ENCODE peak calls at places on chromosomes 2 and 18, in seven cellular contexts. H is choroid plexus epithelial cell; Z is GM12865; A is CD8-positive, alpha-beta T cell; O is kidney; R is heart left ventricle; E is brain microvascular endothelial cell. P is an unnamed sample.

GRCh38 chr18:73118121-73118816 is 250.5 kb upstream of the NETO1 start:
- DNase-seq in H (peak), Z (no peak), A (no peak), O (no peak), R (no peak), E (no peak), P (peak)

GRCh38 chr18:23626451-23627279 is 36.0 kb downstream of the ANKRD29 start:
- DNase-seq in H (peak), Z (no peak), A (no peak), O (no peak), R (no peak), E (peak), P (no peak)

GRCh38 chr2:121335294-121336290 is 50.6 kb upstream of the TFCP2L1 start:
- DNase-seq in H (peak), Z (no peak), A (no peak), O (no peak), R (no peak), E (no peak), P (no peak)

GRCh38 chr18:78692105-78692504 is 287.5 kb upstream of the SALL3 start:
- DNase-seq in H (no peak), Z (no peak), A (no peak), O (no peak), R (no peak), E (no peak), P (no peak)

GRCh38 chr2:197306691-197307030 is 3.9 kb downstream of the ANKRD44 start:
- DNase-seq in H (no peak), Z (peak), A (no peak), O (no peak), R (peak), E (no peak), P (no peak)

GRCh38 chr2:172995323-172996244 is 80.1 kb upstream of the MAP3K20 start:
- DNase-seq in H (peak), Z (no peak), A (no peak), O (peak), R (peak), E (peak), P (peak)

GRCh38 chr2:21754164-21754788 is 630.5 kb downstream of the TDRD15 start:
- DNase-seq in H (peak), Z (peak), A (no peak), O (no peak), R (peak), E (no peak), P (no peak)

GRCh38 chr2:227473019-227473461 is 1.1 kb downstream of the AGFG1 start:
- DNase-seq in H (peak), Z (no peak), A (no peak), O (no peak), R (no peak), E (no peak), P (no peak)

GRCh38 chr2:201261471-201261870 is 1.1 kb downstream of the CASP8 start:
- DNase-seq in H (no peak), Z (peak), A (peak), O (no peak), R (no peak), E (no peak), P (no peak)

GRCh38 chr2:4964579-4964978 is 727.6 kb upstream of the SOX11 start:
- DNase-seq in H (no peak), Z (no peak), A (no peak), O (peak), R (no peak), E (no peak), P (no peak)

GRCh38 chr2:43168016-43168369 is 58.4 kb downstream of the ZFP36L2 start:
- DNase-seq in H (no peak), Z (no peak), A (no peak), O (no peak), R (no peak), E (no peak), P (no peak)

GRCh38 chr2:231104115-231104713 is 20.6 kb downstream of the HTR2B start:
- DNase-seq in H (peak), Z (peak), A (peak), O (no peak), R (peak), E (peak), P (peak)

GRCh38 chr18:51881394-51881793 is 458.6 kb upstream of the DCC start:
- DNase-seq in H (no peak), Z (no peak), A (no peak), O (no peak), R (no peak), E (no peak), P (no peak)

GRCh38 chr2:128495996-128496547 is 177.4 kb upstream of the HS6ST1 start:
- DNase-seq in H (no peak), Z (no peak), A (no peak), O (no peak), R (no peak), E (no peak), P (no peak)

GRCh38 chr18:48595703-48596218 is 56.9 kb downstream of the CTIF start:
- DNase-seq in H (no peak), Z (no peak), A (no peak), O (no peak), R (peak), E (no peak), P (no peak)

GRCh38 chr18:79918089-79919011 is 33.1 kb downstream of the SLC66A2 start:
- DNase-seq in H (no peak), Z (no peak), A (no peak), O (peak), R (no peak), E (no peak), P (no peak)

GRCh38 chr2:59630789-59631188 is 922.7 kb downstream of the BCL11A start:
- DNase-seq in H (no peak), Z (no peak), A (no peak), O (no peak), R (no peak), E (no peak), P (no peak)

GRCh38 chr2:45233301-45233700 is 224.0 kb upstream of the SIX2 start:
- DNase-seq in H (peak), Z (no peak), A (no peak), O (no peak), R (no peak), E (no peak), P (no peak)

GRCh38 chr18:10350661-10351060 is 103.8 kb upstream of the APCDD1 start:
- DNase-seq in H (no peak), Z (no peak), A (no peak), O (no peak), R (no peak), E (no peak), P (no peak)

DNA sequence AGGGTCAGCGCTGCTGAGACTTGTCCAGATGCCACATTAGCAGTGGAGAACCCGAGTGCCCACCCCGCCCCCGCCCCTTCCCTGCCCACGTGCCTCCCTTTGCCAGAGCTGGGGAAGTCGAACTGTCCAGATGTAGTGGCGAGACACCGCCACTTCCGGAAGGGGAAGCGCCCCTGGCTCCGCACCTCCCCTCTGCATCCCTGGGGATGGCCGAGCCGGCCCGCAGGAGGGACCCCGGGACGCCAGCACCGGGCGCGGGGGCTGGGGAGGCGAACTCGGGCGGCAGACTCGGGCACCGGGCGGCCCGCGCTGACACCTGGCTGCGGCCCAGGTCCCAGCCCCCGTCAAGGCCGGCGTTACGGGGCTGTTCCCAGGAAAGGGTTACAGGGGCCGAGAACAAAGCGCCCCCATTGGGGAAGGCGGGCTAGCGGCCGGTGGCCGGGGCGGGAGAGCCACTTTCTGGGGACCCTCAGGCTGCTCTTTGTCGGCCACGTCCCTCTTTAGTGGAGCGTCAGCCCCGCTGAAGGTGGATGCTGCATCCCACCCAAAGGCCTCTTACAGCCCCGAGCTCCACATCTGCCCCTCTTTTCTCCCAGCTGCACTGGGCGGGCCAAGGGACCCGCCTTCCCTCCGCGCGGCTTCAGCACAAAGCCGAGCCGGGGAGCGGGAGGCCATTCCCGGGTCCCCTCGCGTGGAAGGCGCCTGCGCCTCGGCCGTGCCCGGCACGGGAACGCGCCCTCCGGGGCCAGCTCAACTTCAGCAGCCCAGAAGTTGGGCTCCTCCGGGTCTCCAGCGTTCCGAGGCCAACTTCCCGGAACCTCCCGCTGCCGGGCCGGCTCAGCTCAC is 1.4 kb downstream of the SDC1 start:
- DNase-seq in H (peak), Z (peak), A (no peak), O (peak), R (no peak), E (no peak), P (peak)
- TF ChIP-seq CTCF in H (no peak), Z (no peak), A (no peak), O (no peak), R (no peak), E (no peak), P (no peak)

DNA sequence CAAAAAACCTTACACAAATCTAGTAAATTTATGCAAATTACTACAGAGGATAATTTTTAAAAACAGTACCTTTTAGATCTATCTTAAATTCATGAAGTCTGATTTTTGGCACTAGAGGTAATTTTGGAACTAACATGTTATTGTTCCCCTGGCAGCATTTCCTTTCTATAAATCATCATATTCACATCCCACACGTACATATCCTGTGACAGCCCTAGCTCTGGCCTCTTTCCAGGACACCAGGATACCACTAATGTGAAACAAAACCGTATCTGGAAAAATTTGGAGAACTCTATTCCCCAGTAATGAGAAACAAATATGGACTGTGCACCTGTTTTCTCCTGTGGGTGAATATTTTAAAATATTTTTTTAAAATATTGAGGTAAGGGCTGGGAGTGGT is 14.0 kb upstream of the BIRC6 start:
- DNase-seq in H (peak), Z (no peak), A (no peak), O (no peak), R (no peak), E (no peak), P (no peak)
- H3K4me3 ChIP-seq in H (no peak), Z (no peak), A (no peak), O (no peak), R (peak), E (no peak), P (no peak)

DNA sequence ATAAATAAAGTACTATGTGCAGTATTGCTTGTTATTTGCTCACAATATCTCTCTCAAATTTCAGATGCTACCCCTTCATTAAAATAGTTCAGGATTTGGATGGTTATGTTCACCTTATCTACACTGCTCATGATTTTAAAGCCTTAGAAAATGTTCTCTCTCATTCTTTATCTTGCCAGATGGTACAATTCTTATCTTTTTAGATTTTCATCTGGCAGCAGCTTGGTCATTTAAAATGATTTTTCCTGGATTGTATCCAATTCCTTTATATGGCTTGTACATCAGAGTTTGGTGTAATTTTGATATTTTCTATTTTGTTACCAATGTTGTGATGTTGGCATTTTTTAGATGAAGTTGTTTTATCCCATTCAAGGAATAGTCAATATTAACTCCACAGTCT is 10.1 kb upstream of the ADAM23 start:
- DNase-seq in H (no peak), Z (no peak), A (no peak), O (no peak), R (no peak), E (no peak), P (no peak)
- TF ChIP-seq CTCF in H (no peak), Z (no peak), A (no peak), O (no peak), R (no peak), E (no peak), P (no peak)

GRCh38 chr2:20667151-20667530 is 197 bp downstream of the GDF7 start:
- DNase-seq in H (no peak), Z (no peak), A (no peak), O (no peak), R (no peak), E (no peak), P (no peak)

GRCh38 chr2:20665261-20666113 is 1.5 kb upstream of the GDF7 start:
- DNase-seq in H (no peak), Z (no peak), A (no peak), O (peak), R (no peak), E (no peak), P (no peak)

GRCh38 chr2:20664431-20665260 is 2.3 kb upstream of the GDF7 start:
- DNase-seq in H (no peak), Z (no peak), A (no peak), O (no peak), R (no peak), E (no peak), P (no peak)

GRCh38 chr2:20666364-20667150 is at the start of gene GDF7:
- DNase-seq in H (no peak), Z (no peak), A (no peak), O (peak), R (peak), E (no peak), P (no peak)

GRCh38 chr2:20666114-20666363 is 905 bp upstream of the GDF7 start:
- DNase-seq in H (no peak), Z (no peak), A (no peak), O (no peak), R (no peak), E (no peak), P (no peak)
- H3K4me3 ChIP-seq in H (peak), Z (peak), A (peak), O (peak), R (peak), E (peak), P (peak)

DNA sequence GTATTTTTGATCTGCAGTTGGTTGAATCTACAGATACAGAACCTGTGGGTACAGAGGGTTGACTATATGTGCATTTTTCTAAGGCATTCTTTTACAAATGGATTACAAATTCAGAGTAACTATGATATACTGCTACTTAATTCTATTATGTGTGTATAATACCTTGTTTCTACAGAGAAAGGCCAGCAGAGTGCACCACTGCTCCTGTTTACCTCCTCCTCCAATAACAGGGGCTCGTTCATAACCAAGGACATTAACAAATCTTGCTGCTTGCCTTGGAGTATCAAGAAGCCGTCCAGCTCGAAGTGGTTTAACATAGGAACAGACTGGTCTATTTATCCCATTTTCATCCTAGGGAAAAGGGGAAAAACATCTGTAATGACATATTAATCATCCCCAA is 16.4 kb downstream of the CEP76 start:
- DNase-seq in H (peak), Z (peak), A (no peak), O (no peak), R (no peak), E (peak), P (no peak)
- TF ChIP-seq CTCF in H (peak), Z (no peak), A (no peak), O (no peak), R (no peak), E (peak), P (no peak)

DNA sequence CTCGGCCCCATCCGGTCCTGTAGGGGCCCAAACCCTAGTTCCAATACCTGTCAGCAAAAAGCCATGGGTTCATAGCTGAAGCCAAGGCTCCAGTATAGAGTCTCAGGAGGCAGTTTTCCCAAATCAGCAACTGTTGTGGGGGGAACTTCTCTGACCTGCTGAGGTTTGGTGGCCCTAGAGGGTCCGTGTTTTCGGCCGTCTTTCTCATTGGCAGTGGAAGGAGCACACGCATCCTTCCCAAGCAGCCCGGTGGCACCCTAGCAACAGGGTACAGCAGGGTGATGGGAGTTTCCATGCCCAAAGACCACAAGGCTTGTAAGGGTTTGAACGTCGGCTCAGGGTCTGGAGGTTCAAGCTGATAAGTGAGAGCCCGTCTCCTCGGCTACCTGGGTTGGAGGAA is 6.6 kb downstream of the FOSL2 start:
- DNase-seq in H (no peak), Z (no peak), A (no peak), O (no peak), R (no peak), E (no peak), P (no peak)
- H3K4me3 ChIP-seq in H (no peak), Z (no peak), A (no peak), O (peak), R (no peak), E (no peak), P (peak)

DNA sequence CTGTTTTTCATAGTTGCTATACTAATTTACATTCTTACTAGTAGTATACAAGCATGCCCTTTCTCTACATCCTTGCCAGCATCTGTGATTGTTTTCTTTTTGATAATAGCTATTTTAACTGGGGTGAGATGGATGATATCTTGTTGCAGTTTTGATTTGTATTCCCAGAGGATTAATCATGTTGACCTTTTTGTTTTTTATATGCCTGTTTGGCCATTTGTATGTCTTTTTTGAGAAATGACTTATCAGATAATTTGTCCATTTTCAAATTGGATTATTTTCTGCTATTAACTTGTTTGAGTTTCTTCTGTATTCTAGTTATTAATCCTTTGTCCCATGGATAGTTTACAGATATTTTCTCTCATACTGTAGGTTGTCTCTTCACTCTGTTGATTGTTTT is 141.5 kb downstream of the UBR3 start:
- DNase-seq in H (no peak), Z (no peak), A (no peak), O (no peak), R (no peak), E (no peak), P (no peak)
- TF ChIP-seq CTCF in H (no peak), Z (no peak), A (no peak), O (no peak), R (no peak), E (no peak), P (no peak)

GRCh38 chr2:233059797-233060499 is at the start of gene INPP5D:
- DNase-seq in H (no peak), Z (peak), A (peak), O (peak), R (peak), E (no peak), P (no peak)
- H3K4me3 ChIP-seq in H (no peak), Z (peak), A (peak), O (peak), R (peak), E (no peak), P (no peak)

P was measured in AG09309.